ENCODE peak calls at places on chromosomes 7 and 10, in four cellular contexts. C is HepG2, E is HCT116, Z is A549. M is an unnamed sample.
A peak's percentile ranks its signal among the peaks of the same experiment; 100 is the strongest.

GRCh38 chr7:47371733-47372368 is 210.1 kb downstream of the TNS3 start:
- ATAC-seq in E (no peak), Z (no peak), C (no peak), M (peak; percentile 56)

GRCh38 chr7:36275735-36276284 is 113.9 kb upstream of the ANLN start:
- ATAC-seq in E (no peak), Z (no peak), C (no peak), M (no peak)

GRCh38 chr10:43574906-43575305 is 490 bp upstream of the ZNF239 start:
- ATAC-seq in Z (no peak), E (no peak), C (no peak), M (no peak)

GRCh38 chr7:104074529-104074928 is 85.1 kb upstream of the RELN start:
- ATAC-seq in C (no peak), E (no peak), Z (no peak), M (no peak)

GRCh38 chr7:36871863-36872262 is 147.6 kb upstream of the AOAH start:
- ATAC-seq in C (no peak), E (peak; percentile 63), Z (no peak), M (no peak)

GRCh38 chr7:128035712-128036111 is 4.5 kb upstream of the LRRC4 start:
- ATAC-seq in Z (peak; percentile 75), E (peak; percentile 81), C (peak; percentile 78), M (no peak)

GRCh38 chr7:142595816-142596516 is 153.3 kb upstream of the PRSS1 start:
- ATAC-seq in Z (peak; percentile 63), C (no peak), E (peak; percentile 52), M (no peak)

GRCh38 chr7:78769551-78770101 is 683.8 kb downstream of the MAGI2 start:
- ATAC-seq in Z (no peak), C (no peak), E (no peak), M (no peak)

GRCh38 chr7:138097064-138097741 is 20.9 kb downstream of the AKR1D1 start:
- ATAC-seq in Z (no peak), C (peak; percentile 99), E (peak; percentile 95), M (no peak)

GRCh38 chr7:129774359-129774758 is 162.8 kb downstream of the NRF1 start:
- ATAC-seq in C (no peak), Z (no peak), E (no peak), M (no peak)

GRCh38 chr10:21208666-21209316 is 311.7 kb upstream of the NEBL start:
- ATAC-seq in Z (no peak), E (no peak), C (no peak), M (no peak)

GRCh38 chr10:29688230-29688634 is 53.5 kb upstream of the SVIL start:
- ATAC-seq in Z (no peak), E (peak; percentile 89), C (no peak), M (no peak)

GRCh38 chr7:36787933-36788378 is 63.7 kb upstream of the AOAH start:
- ATAC-seq in E (no peak), C (no peak), Z (no peak), M (no peak)

GRCh38 chr10:9229702-9230101 is 1175.2 kb downstream of the GATA3 start:
- ATAC-seq in E (no peak), Z (no peak), C (no peak), M (no peak)

GRCh38 chr7:19964198-19964597 is 190.8 kb upstream of the TMEM196 start:
- ATAC-seq in E (no peak), Z (no peak), C (no peak), M (no peak)

GRCh38 chr10:3111626-3112220 is 44.4 kb downstream of the PFKP start:
- ATAC-seq in Z (no peak), E (no peak), C (no peak), M (peak; percentile 23)

GRCh38 chr7:17099083-17099973 is 199.1 kb upstream of the AHR start:
- ATAC-seq in Z (peak; percentile 99), E (peak; percentile 77), C (peak; percentile 94), M (no peak)

GRCh38 chr10:19974138-19974537 is 157.9 kb downstream of the PLXDC2 start:
- ATAC-seq in E (no peak), Z (no peak), C (no peak), M (no peak)

GRCh38 chr10:25113231-25114035 is 61.4 kb upstream of the GPR158 start:
- ATAC-seq in Z (peak; percentile 97), C (peak; percentile 99), E (peak; percentile 96), M (peak; percentile 51)

GRCh38 chr7:81877890-81878289 is 108.0 kb upstream of the HGF start:
- ATAC-seq in E (no peak), Z (no peak), C (no peak), M (no peak)

GRCh38 chr10:28411648-28412047 is 108.8 kb upstream of the MPP7 start:
- ATAC-seq in Z (peak; percentile 58), C (no peak), E (no peak), M (no peak)

GRCh38 chr7:37411444-37412034 is 37.1 kb downstream of the ELMO1 start:
- ATAC-seq in C (no peak), Z (no peak), E (no peak), M (no peak)

GRCh38 chr7:95004618-95005282 is 97.4 kb downstream of the PPP1R9A start:
- ATAC-seq in C (no peak), Z (peak; percentile 50), E (no peak), M (peak; percentile 22)

GRCh38 chr7:50295133-50295532 is 9.4 kb upstream of the IKZF1 start:
- ATAC-seq in C (no peak), E (no peak), Z (no peak), M (no peak)

GRCh38 chr7:65968256-65969185 is 13.5 kb downstream of the GUSB start:
- ATAC-seq in C (no peak), E (no peak), Z (no peak), M (no peak)

GRCh38 chr7:17307033-17307432 is 8.6 kb downstream of the AHR start:
- ATAC-seq in C (peak; percentile 76), Z (peak; percentile 35), E (no peak), M (peak; percentile 64)

GRCh38 chr10:94214497-94214896 is 148.2 kb downstream of the NOC3L start:
- ATAC-seq in C (no peak), E (no peak), Z (no peak), M (no peak)

GRCh38 chr7:125257617-125258016 is 328.0 kb upstream of the POT1 start:
- ATAC-seq in C (no peak), E (no peak), Z (no peak), M (no peak)

GRCh38 chr10:17009228-17009700 is 120.3 kb downstream of the CUBN start:
- ATAC-seq in Z (no peak), E (no peak), C (no peak), M (peak; percentile 83)

GRCh38 chr7:80530136-80530535 is 18.3 kb upstream of the GNAT3 start:
- ATAC-seq in Z (no peak), C (no peak), E (no peak), M (no peak)

DNA sequence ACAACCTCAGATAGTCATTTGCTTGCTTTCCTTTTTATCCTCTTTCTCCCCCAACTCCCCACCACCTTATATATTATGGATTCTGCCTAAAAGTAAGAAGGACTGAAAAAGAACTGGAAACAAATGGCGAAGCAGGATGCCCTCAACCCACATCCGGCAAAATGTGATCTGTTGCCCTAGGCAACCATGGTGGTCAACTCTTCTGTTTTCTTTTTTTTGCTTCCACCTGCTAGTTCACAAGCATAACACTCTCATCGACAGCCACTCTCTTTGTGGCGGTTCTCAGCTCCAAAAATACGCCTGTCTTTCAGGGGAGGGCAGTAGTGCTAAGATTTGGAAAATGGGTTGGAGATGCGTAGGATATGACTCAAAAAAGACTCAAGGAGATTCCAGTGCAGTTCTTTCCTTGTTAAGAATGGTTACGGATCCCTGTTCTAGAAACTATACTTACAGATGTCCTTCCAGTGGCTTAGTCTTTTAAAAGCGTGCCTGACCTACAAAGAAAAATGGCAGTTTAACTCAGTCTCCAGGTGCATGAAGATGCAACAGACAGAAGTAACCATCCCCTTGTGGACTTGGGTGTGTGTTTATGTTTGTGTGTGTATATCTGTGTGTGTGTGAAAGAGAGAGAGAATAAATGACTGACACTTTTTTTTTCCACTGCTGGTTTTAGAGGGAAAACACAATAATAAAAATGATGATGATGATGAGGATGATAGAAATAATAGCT is 10.7 kb downstream of the APBB1IP start:
- ATAC-seq in C (no peak), Z (no peak), E (no peak), M (no peak)
- TF ChIP-seq POLR2A in C (no peak), Z (no peak), E (no peak), M (no peak)

DNA sequence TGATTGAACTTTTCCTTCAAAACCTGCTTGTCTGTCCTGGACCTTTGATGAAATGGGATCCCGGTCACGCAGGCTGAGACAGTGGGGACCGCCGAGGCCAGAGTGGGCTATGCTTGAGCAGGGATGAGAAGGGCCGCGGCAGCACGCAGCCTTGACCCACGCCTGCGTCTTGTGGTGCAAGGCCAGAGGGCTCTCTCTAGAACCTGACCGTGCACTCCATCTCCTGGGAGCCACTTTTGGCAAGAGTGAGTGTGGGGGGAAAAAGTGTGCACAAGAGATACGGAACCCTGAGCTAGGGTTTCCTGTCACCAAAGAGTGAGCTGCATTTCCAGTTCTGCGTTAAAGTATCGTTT is 42.4 kb downstream of the WIPI2 start:
- ATAC-seq in E (no peak), C (no peak), Z (no peak), M (no peak)
- TF ChIP-seq POLR2A in E (no peak), C (no peak), Z (no peak), M (no peak)

DNA sequence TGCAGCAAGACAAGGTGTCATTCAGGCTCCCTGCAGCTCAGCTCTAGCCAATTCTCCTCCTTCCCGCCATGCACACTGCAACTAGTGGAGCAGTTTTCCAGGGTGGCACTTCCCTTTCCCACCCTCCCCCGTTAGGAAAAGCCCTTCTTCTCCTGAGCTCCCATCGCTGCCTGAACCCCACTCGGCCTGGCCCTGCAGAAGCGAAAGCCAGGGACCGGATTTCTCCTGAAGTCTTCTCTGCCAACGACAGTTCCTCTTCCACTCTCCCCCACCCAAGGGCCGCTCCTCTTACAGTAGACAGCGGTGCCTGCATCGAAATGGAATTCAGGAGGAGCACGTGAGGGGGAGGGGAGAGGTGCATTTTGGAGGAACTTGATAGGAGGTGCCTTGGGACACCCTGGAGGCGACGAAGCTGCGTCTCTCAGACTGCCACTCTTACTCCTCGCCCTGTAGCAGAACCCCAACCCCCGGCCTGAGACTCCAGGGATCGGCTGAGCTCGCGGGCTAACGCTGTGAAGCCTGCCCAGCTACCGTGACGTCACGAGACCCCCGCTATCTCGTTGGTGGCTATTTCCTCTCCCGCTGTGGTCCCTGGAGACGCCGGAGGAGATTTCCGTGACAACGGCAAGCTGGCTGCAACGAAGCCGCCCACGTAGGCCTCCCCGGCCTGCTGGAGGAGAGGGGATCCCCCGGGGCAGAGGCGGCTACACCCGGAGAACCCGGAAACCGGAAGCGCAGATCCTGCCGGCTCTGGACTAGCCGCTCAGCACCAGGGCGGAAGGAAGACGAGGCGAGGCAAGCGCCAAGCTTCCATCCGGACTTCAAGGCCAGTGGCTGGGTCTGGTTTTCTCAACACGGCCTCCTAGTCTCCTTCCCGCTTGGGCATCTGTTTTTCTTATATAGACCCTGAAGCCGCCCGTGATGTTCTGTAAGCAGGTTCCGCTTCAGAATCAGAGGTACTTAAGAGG is 109.7 kb downstream of the RALA start:
- ATAC-seq in E (peak; percentile 94), C (peak; percentile 96), Z (peak; percentile 98), M (peak; percentile 94)
- TF ChIP-seq POLR2A in E (no peak), C (no peak), Z (peak; percentile 66), M (no peak)

DNA sequence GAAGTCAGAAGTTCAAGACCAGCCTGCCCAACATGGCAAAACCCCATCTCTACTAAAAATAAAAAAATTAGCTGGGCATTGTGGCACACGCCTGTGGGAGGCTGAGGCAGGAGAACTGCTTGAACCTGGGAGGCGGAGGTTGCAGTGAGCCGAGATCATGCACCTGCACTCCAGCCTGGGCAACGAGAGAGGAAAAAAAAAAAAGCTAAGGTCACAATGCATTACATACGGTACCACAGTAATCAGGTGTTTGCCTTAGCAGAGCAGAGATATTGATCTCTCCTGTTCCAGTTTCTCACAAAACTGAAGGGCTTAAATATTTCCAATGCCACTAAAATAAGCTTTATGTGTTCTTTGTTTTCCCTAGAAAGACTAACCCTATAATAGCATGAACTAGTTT is 7.5 kb downstream of the PDZD8 start:
- ATAC-seq in C (peak; percentile 76), E (no peak), Z (no peak), M (no peak)
- TF ChIP-seq POLR2A in C (no peak), E (no peak), Z (no peak), M (no peak)